ENCODE peak calls at places on chromosome 16, in five cellular contexts. One of them, this sample, is unnamed. For H3K9me3, the result is how much of the 10 kb centered on the place peaks cover.

GRCh38 chr16:69169607-69170352 is 17.2 kb upstream of the SNTB2 start:
- DNase-seq in right cardiac atrium: no peak
- DNase-seq in uterus: no peak
- DNase-seq in CD4-positive, CD25-positive, alpha-beta regulatory T cell: no peak
- DNase-seq in fibroblast of lung: no peak
- DNase-seq in this sample: no peak

GRCh38 chr16:50473375-50473945 is 74.7 kb upstream of the NKD1 start:
- DNase-seq in right cardiac atrium: no peak
- DNase-seq in uterus: no peak
- DNase-seq in CD4-positive, CD25-positive, alpha-beta regulatory T cell: no peak
- DNase-seq in fibroblast of lung: no peak
- DNase-seq in this sample: no peak

GRCh38 chr16:58511933-58512815 is 3.1 kb upstream of the SETD6 start:
- DNase-seq in right cardiac atrium: peak
- DNase-seq in uterus: peak
- DNase-seq in CD4-positive, CD25-positive, alpha-beta regulatory T cell: peak
- DNase-seq in fibroblast of lung: peak
- DNase-seq in this sample: peak

GRCh38 chr16:89363621-89364393 is 126.6 kb downstream of the ANKRD11 start:
- DNase-seq in right cardiac atrium: no peak
- DNase-seq in uterus: no peak
- DNase-seq in CD4-positive, CD25-positive, alpha-beta regulatory T cell: peak
- DNase-seq in fibroblast of lung: peak
- DNase-seq in this sample: no peak

GRCh38 chr16:17258848-17259713 is 211.7 kb downstream of the XYLT1 start:
- DNase-seq in right cardiac atrium: no peak
- DNase-seq in uterus: no peak
- DNase-seq in CD4-positive, CD25-positive, alpha-beta regulatory T cell: no peak
- DNase-seq in fibroblast of lung: no peak
- DNase-seq in this sample: no peak

GRCh38 chr16:87918866-87919680 is 17.3 kb downstream of the CA5A start:
- DNase-seq in right cardiac atrium: no peak
- DNase-seq in uterus: peak
- DNase-seq in CD4-positive, CD25-positive, alpha-beta regulatory T cell: no peak
- DNase-seq in fibroblast of lung: no peak
- DNase-seq in this sample: peak

GRCh38 chr16:68826652-68827051 is 16.7 kb upstream of the TANGO6 start:
- DNase-seq in right cardiac atrium: no peak
- DNase-seq in uterus: no peak
- DNase-seq in CD4-positive, CD25-positive, alpha-beta regulatory T cell: no peak
- DNase-seq in fibroblast of lung: no peak
- DNase-seq in this sample: no peak

GRCh38 chr16:5461141-5461540 is 363.5 kb upstream of the EEF2KMT start:
- DNase-seq in right cardiac atrium: no peak
- DNase-seq in uterus: no peak
- DNase-seq in CD4-positive, CD25-positive, alpha-beta regulatory T cell: no peak
- DNase-seq in fibroblast of lung: no peak
- DNase-seq in this sample: no peak

GRCh38 chr16:88784074-88784855 is 755 bp downstream of the PIEZO1 start:
- DNase-seq in right cardiac atrium: peak
- DNase-seq in uterus: peak
- DNase-seq in CD4-positive, CD25-positive, alpha-beta regulatory T cell: peak
- DNase-seq in fibroblast of lung: peak
- DNase-seq in this sample: peak

GRCh38 chr16:23564964-23565363 is 7.4 kb downstream of the UBFD1 start:
- DNase-seq in right cardiac atrium: peak
- DNase-seq in uterus: no peak
- DNase-seq in CD4-positive, CD25-positive, alpha-beta regulatory T cell: no peak
- DNase-seq in fibroblast of lung: no peak
- DNase-seq in this sample: peak

GRCh38 chr16:19115148-19116021 is 1.6 kb downstream of the ITPRIPL2 start:
- DNase-seq in right cardiac atrium: peak
- DNase-seq in uterus: no peak
- DNase-seq in CD4-positive, CD25-positive, alpha-beta regulatory T cell: no peak
- DNase-seq in fibroblast of lung: no peak
- DNase-seq in this sample: peak

GRCh38 chr16:22291860-22292692 is 5.1 kb upstream of the POLR3E start:
- DNase-seq in right cardiac atrium: no peak
- DNase-seq in uterus: no peak
- DNase-seq in CD4-positive, CD25-positive, alpha-beta regulatory T cell: no peak
- DNase-seq in fibroblast of lung: peak
- DNase-seq in this sample: no peak

GRCh38 chr16:88389191-88389590 is 6.4 kb downstream of the ZNF469 start:
- DNase-seq in right cardiac atrium: peak
- DNase-seq in uterus: no peak
- DNase-seq in CD4-positive, CD25-positive, alpha-beta regulatory T cell: no peak
- DNase-seq in fibroblast of lung: no peak
- DNase-seq in this sample: no peak

GRCh38 chr16:21646091-21646490 is 6.3 kb downstream of the IGSF6 start:
- DNase-seq in right cardiac atrium: no peak
- DNase-seq in uterus: no peak
- DNase-seq in CD4-positive, CD25-positive, alpha-beta regulatory T cell: no peak
- DNase-seq in fibroblast of lung: no peak
- DNase-seq in this sample: no peak

GRCh38 chr16:85029413-85029794 is 1.8 kb downstream of the KIAA0513 start:
- DNase-seq in right cardiac atrium: no peak
- DNase-seq in uterus: peak
- DNase-seq in CD4-positive, CD25-positive, alpha-beta regulatory T cell: peak
- DNase-seq in fibroblast of lung: peak
- DNase-seq in this sample: no peak

GRCh38 chr16:23941025-23941424 is 105.2 kb downstream of the PRKCB start:
- DNase-seq in right cardiac atrium: no peak
- DNase-seq in uterus: no peak
- DNase-seq in CD4-positive, CD25-positive, alpha-beta regulatory T cell: no peak
- DNase-seq in fibroblast of lung: no peak
- DNase-seq in this sample: no peak

GRCh38 chr16:49048557-49048956 is 233.1 kb downstream of the CBLN1 start:
- DNase-seq in right cardiac atrium: no peak
- DNase-seq in uterus: no peak
- DNase-seq in CD4-positive, CD25-positive, alpha-beta regulatory T cell: no peak
- DNase-seq in fibroblast of lung: no peak
- DNase-seq in this sample: no peak

GRCh38 chr16:15032547-15033308 is 23.1 kb downstream of the NTAN1 start:
- DNase-seq in right cardiac atrium: no peak
- DNase-seq in uterus: no peak
- DNase-seq in CD4-positive, CD25-positive, alpha-beta regulatory T cell: no peak
- DNase-seq in fibroblast of lung: peak
- DNase-seq in this sample: no peak

GRCh38 chr16:77212736-77213541 is 13.7 kb downstream of the SYCE1L start:
- DNase-seq in right cardiac atrium: peak
- DNase-seq in uterus: peak
- DNase-seq in CD4-positive, CD25-positive, alpha-beta regulatory T cell: peak
- DNase-seq in fibroblast of lung: peak
- DNase-seq in this sample: peak

GRCh38 chr16:14455577-14455976 is 174.5 kb downstream of the PARN start:
- DNase-seq in right cardiac atrium: no peak
- DNase-seq in uterus: no peak
- DNase-seq in CD4-positive, CD25-positive, alpha-beta regulatory T cell: no peak
- DNase-seq in fibroblast of lung: peak
- DNase-seq in this sample: no peak

GRCh38 chr16:29927523-29927905 is 1.5 kb upstream of the KCTD13 start:
- DNase-seq in right cardiac atrium: no peak
- DNase-seq in uterus: no peak
- DNase-seq in CD4-positive, CD25-positive, alpha-beta regulatory T cell: no peak
- DNase-seq in fibroblast of lung: no peak
- DNase-seq in this sample: no peak

GRCh38 chr16:74999683-75000480 is 1.1 kb downstream of the ZNRF1 start:
- DNase-seq in right cardiac atrium: peak
- DNase-seq in uterus: peak
- DNase-seq in CD4-positive, CD25-positive, alpha-beta regulatory T cell: peak
- DNase-seq in fibroblast of lung: no peak
- DNase-seq in this sample: peak

GRCh38 chr16:86075839-86076440 is 177.0 kb downstream of the IRF8 start:
- DNase-seq in right cardiac atrium: peak
- DNase-seq in uterus: no peak
- DNase-seq in CD4-positive, CD25-positive, alpha-beta regulatory T cell: no peak
- DNase-seq in fibroblast of lung: no peak
- DNase-seq in this sample: no peak

GRCh38 chr16:89217388-89218191 is at the start of gene ZNF778:
- DNase-seq in right cardiac atrium: peak
- DNase-seq in uterus: peak
- DNase-seq in CD4-positive, CD25-positive, alpha-beta regulatory T cell: peak
- DNase-seq in fibroblast of lung: peak
- DNase-seq in this sample: peak

GRCh38 chr16:68037820-68038597 is 14.9 kb downstream of the DUS2 start:
- DNase-seq in right cardiac atrium: no peak
- DNase-seq in uterus: no peak
- DNase-seq in CD4-positive, CD25-positive, alpha-beta regulatory T cell: no peak
- DNase-seq in fibroblast of lung: no peak
- DNase-seq in this sample: no peak

GRCh38 chr16:35450648-35451047 is 1991.2 kb downstream of the TP53TG3F start:
- DNase-seq in right cardiac atrium: no peak
- DNase-seq in uterus: no peak
- DNase-seq in CD4-positive, CD25-positive, alpha-beta regulatory T cell: no peak
- DNase-seq in fibroblast of lung: no peak
- DNase-seq in this sample: no peak

GRCh38 chr16:35449663-35450062 is 1990.3 kb downstream of the TP53TG3F start:
- DNase-seq in right cardiac atrium: no peak
- DNase-seq in uterus: no peak
- DNase-seq in CD4-positive, CD25-positive, alpha-beta regulatory T cell: no peak
- DNase-seq in fibroblast of lung: no peak
- DNase-seq in this sample: no peak

GRCh38 chr16:35447010-35447558 is 1987.7 kb downstream of the TP53TG3F start:
- DNase-seq in right cardiac atrium: no peak
- DNase-seq in uterus: no peak
- DNase-seq in CD4-positive, CD25-positive, alpha-beta regulatory T cell: no peak
- DNase-seq in fibroblast of lung: no peak
- DNase-seq in this sample: no peak

DNA sequence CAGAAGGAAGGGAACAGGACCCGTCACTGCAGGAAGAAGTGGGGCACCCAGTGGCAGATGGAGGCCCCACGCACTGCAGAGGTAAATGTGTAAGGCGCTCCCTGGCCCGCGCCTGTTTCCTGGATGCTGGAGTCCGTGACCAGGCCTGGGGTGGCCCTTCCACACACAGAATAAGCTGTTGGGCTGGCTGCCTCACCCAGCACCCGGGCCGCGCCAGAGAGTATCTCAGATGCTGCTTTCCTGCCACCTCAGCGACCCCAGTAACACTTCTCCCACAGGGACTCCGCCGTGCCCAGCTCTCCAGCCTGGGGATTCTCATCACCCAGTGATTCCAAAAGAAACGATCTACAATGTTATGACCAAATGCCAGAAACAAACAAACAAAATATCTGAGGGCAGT is 1993.1 kb downstream of the TP53TG3F start:
- DNase-seq in right cardiac atrium: no peak
- DNase-seq in uterus: no peak
- DNase-seq in CD4-positive, CD25-positive, alpha-beta regulatory T cell: no peak
- DNase-seq in fibroblast of lung: no peak
- DNase-seq in this sample: no peak
- H3K9me3 ChIP-seq in right cardiac atrium: under half
- H3K9me3 ChIP-seq in uterus: under half
- H3K9me3 ChIP-seq in CD4-positive, CD25-positive, alpha-beta regulatory T cell: half or more
- H3K9me3 ChIP-seq in fibroblast of lung: under half
- H3K9me3 ChIP-seq in this sample: half or more

DNA sequence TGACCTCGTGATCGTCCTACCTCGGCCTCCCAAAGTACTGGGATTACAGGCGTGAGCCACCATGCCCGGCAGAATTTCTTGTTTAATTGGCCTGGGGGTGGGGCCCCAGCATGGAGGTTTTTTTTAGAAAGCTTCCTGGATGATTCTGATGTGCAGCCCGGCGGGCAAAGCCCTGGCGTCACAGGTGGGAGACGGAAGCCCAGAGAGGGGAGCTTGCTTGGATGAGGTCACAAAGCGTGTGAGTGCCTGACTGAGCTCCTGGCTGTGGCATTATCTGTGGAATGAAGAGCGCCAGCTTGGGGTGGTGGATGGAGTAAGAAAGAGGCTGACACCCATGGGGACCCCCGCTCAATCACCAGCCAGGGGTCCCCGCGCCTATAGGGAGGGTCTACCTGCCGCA is 4.1 kb downstream of the VASN start:
- DNase-seq in right cardiac atrium: no peak
- DNase-seq in uterus: no peak
- DNase-seq in CD4-positive, CD25-positive, alpha-beta regulatory T cell: no peak
- DNase-seq in fibroblast of lung: no peak
- DNase-seq in this sample: no peak
- H3K4me3 ChIP-seq in right cardiac atrium: no peak
- H3K4me3 ChIP-seq in uterus: no peak
- H3K4me3 ChIP-seq in CD4-positive, CD25-positive, alpha-beta regulatory T cell: no peak
- H3K4me3 ChIP-seq in fibroblast of lung: no peak
- H3K4me3 ChIP-seq in this sample: peak

GRCh38 chr16:56800355-56800754 is 64.7 kb upstream of the SLC12A3 start:
- DNase-seq in right cardiac atrium: no peak
- DNase-seq in uterus: no peak
- DNase-seq in CD4-positive, CD25-positive, alpha-beta regulatory T cell: no peak
- DNase-seq in fibroblast of lung: no peak
- DNase-seq in this sample: no peak

GRCh38 chr16:56797861-56798260 is 67.1 kb upstream of the SLC12A3 start:
- DNase-seq in right cardiac atrium: no peak
- DNase-seq in uterus: no peak
- DNase-seq in CD4-positive, CD25-positive, alpha-beta regulatory T cell: no peak
- DNase-seq in fibroblast of lung: no peak
- DNase-seq in this sample: no peak

GRCh38 chr16:56801762-56802161 is 63.2 kb upstream of the SLC12A3 start:
- DNase-seq in right cardiac atrium: no peak
- DNase-seq in uterus: no peak
- DNase-seq in CD4-positive, CD25-positive, alpha-beta regulatory T cell: no peak
- DNase-seq in fibroblast of lung: no peak
- DNase-seq in this sample: no peak

GRCh38 chr16:56795011-56795410 is 65.1 kb downstream of the NUP93 start:
- DNase-seq in right cardiac atrium: no peak
- DNase-seq in uterus: no peak
- DNase-seq in CD4-positive, CD25-positive, alpha-beta regulatory T cell: no peak
- DNase-seq in fibroblast of lung: no peak
- DNase-seq in this sample: no peak

DNA sequence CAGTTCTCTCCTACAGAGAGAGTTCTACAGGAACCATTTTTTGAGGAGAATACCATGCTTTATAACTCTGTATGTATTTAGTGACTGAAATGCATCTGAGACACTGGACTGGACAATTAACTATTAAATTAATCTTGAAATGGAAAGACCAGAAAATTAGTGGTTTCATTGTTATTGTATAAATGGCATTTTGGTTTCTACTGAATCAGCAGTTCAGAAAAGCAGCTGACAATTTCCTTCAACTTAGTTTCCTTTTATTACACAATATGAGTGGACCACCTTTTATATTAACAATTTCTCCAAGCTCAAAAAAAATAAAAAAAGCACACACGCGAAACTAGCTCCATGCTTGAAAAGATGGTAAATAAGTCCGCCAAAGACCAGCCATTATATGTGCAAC is 66.1 kb upstream of the SLC12A3 start:
- DNase-seq in right cardiac atrium: no peak
- DNase-seq in uterus: no peak
- DNase-seq in CD4-positive, CD25-positive, alpha-beta regulatory T cell: no peak
- DNase-seq in fibroblast of lung: no peak
- DNase-seq in this sample: no peak
- H3K9me3 ChIP-seq in right cardiac atrium: under half
- H3K9me3 ChIP-seq in uterus: under half
- H3K9me3 ChIP-seq in CD4-positive, CD25-positive, alpha-beta regulatory T cell: under half
- H3K9me3 ChIP-seq in fibroblast of lung: under half
- H3K9me3 ChIP-seq in this sample: under half

GRCh38 chr16:82034981-82035612 is at the start of gene HSD17B2:
- DNase-seq in right cardiac atrium: no peak
- DNase-seq in uterus: no peak
- DNase-seq in CD4-positive, CD25-positive, alpha-beta regulatory T cell: no peak
- DNase-seq in fibroblast of lung: no peak
- DNase-seq in this sample: no peak
- H3K4me3 ChIP-seq in right cardiac atrium: no peak
- H3K4me3 ChIP-seq in uterus: no peak
- H3K4me3 ChIP-seq in CD4-positive, CD25-positive, alpha-beta regulatory T cell: no peak
- H3K4me3 ChIP-seq in fibroblast of lung: no peak
- H3K4me3 ChIP-seq in this sample: no peak

This sample was measured in left ventricle myocardium inferior.